ENCODE peak calls at places on chromosomes 1 and 21, in ten cellular contexts. M is IMR-90, K is breast epithelium, L is A549, J is tibial nerve, D is NB4, X is uterus, G is spleen, I is ovary, A is endothelial cell of umbilical vein. C is an unnamed sample.

GRCh38 chr1:237799762-237800474 is 90.8 kb downstream of the ZP4 start:
- DNase-seq in K (no peak), G (no peak), L (peak), X (no peak), I (no peak), A (no peak), D (peak), M (peak), J (no peak), C (peak)

GRCh38 chr1:53326598-53327182 is 1.2 kb downstream of the LRP8 start:
- DNase-seq in M (no peak), G (peak), X (no peak), I (peak), D (peak), J (no peak), A (peak), L (peak), K (no peak), C (no peak)

GRCh38 chr1:114340906-114341698 is 169.9 kb downstream of the TRIM33 start:
- DNase-seq in K (no peak), A (no peak), X (no peak), L (no peak), G (no peak), J (no peak), I (no peak), M (no peak), D (no peak), C (no peak)

GRCh38 chr1:212827831-212828278 is 19.6 kb downstream of the SPATA45 start:
- DNase-seq in X (no peak), A (no peak), J (no peak), M (no peak), L (no peak), D (no peak), K (no peak), G (no peak), I (no peak), C (no peak)

GRCh38 chr21:16196521-16197208 is 466.9 kb downstream of the USP25 start:
- DNase-seq in G (no peak), L (no peak), A (peak), X (no peak), I (no peak), J (no peak), D (peak), M (no peak), K (no peak), C (no peak)

GRCh38 chr1:204507317-204508105 is 8.7 kb upstream of the MDM4 start:
- DNase-seq in D (peak), M (peak), I (peak), G (no peak), A (peak), K (no peak), X (peak), L (peak), J (no peak), C (peak)

GRCh38 chr21:39175154-39175553 is 8.1 kb downstream of the PSMG1 start:
- DNase-seq in J (no peak), I (no peak), D (peak), K (no peak), X (no peak), G (no peak), M (peak), L (no peak), A (peak), C (no peak)

GRCh38 chr1:34858901-34859441 is 578 bp downstream of the SMIM12 start:
- DNase-seq in D (no peak), K (no peak), L (peak), J (no peak), A (peak), M (peak), I (peak), X (no peak), G (peak), C (peak)

GRCh38 chr21:43191971-43192370 is 23.2 kb downstream of the CRYAA start:
- DNase-seq in L (no peak), J (peak), I (no peak), K (no peak), M (no peak), D (no peak), X (no peak), G (no peak), A (no peak), C (peak)

GRCh38 chr1:192235127-192235526 is 76.9 kb downstream of the RGS18 start:
- DNase-seq in A (no peak), J (no peak), I (no peak), G (no peak), D (peak), K (no peak), M (peak), X (no peak), L (no peak), C (no peak)

GRCh38 chr1:151949371-151950193 is 40.3 kb upstream of the THEM4 start:
- DNase-seq in A (no peak), L (no peak), J (no peak), X (no peak), M (no peak), D (no peak), K (no peak), G (no peak), I (no peak), C (peak)

GRCh38 chr1:216765346-216766300 is 42.4 kb upstream of the ESRRG start:
- DNase-seq in K (no peak), J (no peak), M (no peak), X (no peak), D (no peak), A (no peak), I (no peak), L (no peak), G (no peak), C (no peak)

DNA sequence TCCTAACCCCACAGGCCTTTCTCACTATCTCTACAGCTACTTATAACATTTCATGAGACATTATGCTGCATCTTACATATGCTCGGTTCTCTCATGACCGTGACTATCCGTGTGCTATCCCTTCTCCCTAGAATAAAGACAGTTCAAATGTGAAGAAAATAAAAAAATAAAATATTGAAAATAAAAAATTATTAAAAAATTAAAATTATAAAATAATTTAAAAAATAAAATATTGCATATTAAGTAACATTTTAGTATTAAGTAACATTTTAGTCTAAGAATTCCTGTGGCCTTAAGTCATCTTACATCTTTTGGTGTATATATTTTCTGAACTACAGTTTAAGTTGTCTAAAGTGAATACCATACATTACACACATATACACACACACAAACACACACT is 415.5 kb downstream of the DPYD start:
- DNase-seq in M (no peak), J (no peak), K (no peak), D (no peak), I (no peak), G (no peak), A (no peak), L (no peak), X (no peak), C (no peak)
- TF ChIP-seq CTCF in M (no peak), J (no peak), K (no peak), D (no peak), I (no peak), G (no peak), A (no peak), L (no peak), X (no peak), C (no peak)

GRCh38 chr1:9371391-9371935 is 78.8 kb downstream of the SPSB1 start:
- DNase-seq in X (peak), L (no peak), K (peak), M (peak), G (no peak), D (no peak), I (peak), J (peak), A (peak), C (no peak)
- TF ChIP-seq POLR2A in X (no peak), L (no peak), K (no peak), M (no peak), G (no peak), D (no peak), I (no peak), J (no peak), A (no peak), C (no peak)

DNA sequence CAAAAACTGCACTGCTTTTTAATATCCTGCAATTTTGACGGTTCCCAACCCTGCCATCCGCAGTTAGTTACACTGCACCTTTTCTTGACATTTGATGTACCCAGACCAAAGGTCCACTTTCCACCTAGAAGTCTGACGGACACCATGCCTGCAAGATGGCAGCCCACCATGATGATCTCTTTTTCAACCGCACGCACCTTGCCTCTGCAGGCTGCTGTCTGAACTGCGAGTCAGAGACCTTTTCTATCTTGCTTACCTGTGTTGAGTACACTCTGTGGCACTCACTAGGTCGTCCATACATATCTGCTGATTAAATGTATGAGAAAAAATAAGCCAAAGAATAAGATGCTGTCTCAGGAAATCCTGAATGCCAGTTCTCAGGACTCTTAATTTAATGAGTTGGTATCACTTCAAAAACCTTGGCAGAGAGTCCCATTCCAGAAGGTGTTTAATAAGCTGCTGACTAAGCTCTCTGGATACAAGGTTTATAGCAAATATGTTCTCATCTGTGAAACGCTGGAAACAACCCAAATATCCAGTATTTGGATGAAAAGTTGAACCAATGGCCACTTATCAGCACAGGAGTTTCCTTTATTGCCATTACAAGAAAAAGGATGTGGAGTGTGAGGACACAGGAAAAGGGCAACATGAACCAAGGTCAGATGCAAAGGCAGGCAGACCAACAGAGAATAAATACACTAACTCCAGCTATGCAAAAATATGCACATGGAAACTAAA is 37.9 kb downstream of the GNG12 start:
- DNase-seq in J (no peak), A (peak), D (no peak), M (no peak), G (no peak), I (no peak), K (no peak), L (no peak), X (no peak), C (no peak)
- TF ChIP-seq CTCF in J (no peak), A (no peak), D (no peak), M (no peak), G (no peak), I (no peak), K (no peak), L (no peak), X (no peak), C (no peak)

GRCh38 chr21:34889537-34890257 is 159.4 kb downstream of the RUNX1 start:
- DNase-seq in G (peak), K (peak), D (peak), X (peak), A (peak), M (peak), J (peak), I (peak), L (peak), C (peak)

GRCh38 chr21:34890258-34890723 is 158.8 kb downstream of the RUNX1 start:
- DNase-seq in M (no peak), I (no peak), A (no peak), X (no peak), D (no peak), J (no peak), K (no peak), L (no peak), G (no peak), C (no peak)

GRCh38 chr21:34887729-34888568 is 161.2 kb downstream of the RUNX1 start:
- DNase-seq in D (peak), I (peak), G (peak), J (peak), M (peak), L (peak), X (peak), A (peak), K (peak), C (peak)

GRCh38 chr21:34889287-34889536 is 159.9 kb downstream of the RUNX1 start:
- DNase-seq in A (peak), M (peak), X (peak), G (peak), D (no peak), L (no peak), K (no peak), I (peak), J (no peak), C (no peak)

DNA sequence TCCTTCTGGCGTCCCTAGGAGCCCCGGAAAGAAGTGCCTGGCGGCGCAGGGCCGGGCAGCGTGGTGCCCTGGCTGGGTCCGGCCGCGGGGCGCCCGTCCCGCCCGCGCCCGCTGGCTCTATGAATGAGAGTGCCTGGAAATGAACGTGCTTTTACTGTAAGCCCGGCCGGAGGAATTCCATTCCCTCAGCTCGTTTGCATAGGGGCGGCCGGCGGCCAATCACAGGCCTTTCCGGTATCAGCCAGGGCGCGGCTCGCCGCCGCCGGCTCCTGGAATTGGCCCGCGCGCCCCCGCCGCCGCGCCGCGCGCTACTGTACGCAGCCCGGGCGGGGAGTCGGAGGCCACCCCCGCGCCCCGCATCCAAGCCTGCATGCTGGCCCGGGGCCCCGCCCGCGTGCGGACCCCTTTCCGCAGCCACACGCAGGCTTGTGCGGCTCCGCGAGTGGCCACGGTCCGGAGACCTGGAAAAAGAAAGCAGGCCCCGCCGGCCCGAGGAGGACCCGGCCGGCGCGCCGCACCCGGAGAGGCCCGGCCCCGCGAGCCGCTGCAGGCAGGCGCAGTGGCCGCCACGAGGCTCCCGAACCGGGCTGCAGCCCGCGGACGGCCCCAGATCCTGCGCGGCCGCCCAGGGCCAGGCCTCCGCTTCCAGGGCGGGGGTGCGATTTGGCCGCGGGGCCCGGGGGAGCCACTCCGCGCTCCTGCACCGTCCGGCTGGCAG is 160.4 kb downstream of the RUNX1 start:
- DNase-seq in A (peak), G (peak), M (peak), L (peak), D (peak), J (peak), K (peak), I (peak), X (peak), C (peak)
- TF ChIP-seq POLR2A in A (peak), G (peak), M (peak), L (peak), D (peak), J (peak), K (peak), I (peak), X (peak), C (peak)

GRCh38 chr21:28899744-28900143 is 92.9 kb downstream of the LTN1 start:
- DNase-seq in L (no peak), D (no peak), I (no peak), K (no peak), M (peak), A (no peak), X (no peak), G (no peak), J (no peak), C (no peak)
- TF ChIP-seq CTCF in L (no peak), D (no peak), I (no peak), K (no peak), M (no peak), A (no peak), X (no peak), G (no peak), J (no peak), C (no peak)

DNA sequence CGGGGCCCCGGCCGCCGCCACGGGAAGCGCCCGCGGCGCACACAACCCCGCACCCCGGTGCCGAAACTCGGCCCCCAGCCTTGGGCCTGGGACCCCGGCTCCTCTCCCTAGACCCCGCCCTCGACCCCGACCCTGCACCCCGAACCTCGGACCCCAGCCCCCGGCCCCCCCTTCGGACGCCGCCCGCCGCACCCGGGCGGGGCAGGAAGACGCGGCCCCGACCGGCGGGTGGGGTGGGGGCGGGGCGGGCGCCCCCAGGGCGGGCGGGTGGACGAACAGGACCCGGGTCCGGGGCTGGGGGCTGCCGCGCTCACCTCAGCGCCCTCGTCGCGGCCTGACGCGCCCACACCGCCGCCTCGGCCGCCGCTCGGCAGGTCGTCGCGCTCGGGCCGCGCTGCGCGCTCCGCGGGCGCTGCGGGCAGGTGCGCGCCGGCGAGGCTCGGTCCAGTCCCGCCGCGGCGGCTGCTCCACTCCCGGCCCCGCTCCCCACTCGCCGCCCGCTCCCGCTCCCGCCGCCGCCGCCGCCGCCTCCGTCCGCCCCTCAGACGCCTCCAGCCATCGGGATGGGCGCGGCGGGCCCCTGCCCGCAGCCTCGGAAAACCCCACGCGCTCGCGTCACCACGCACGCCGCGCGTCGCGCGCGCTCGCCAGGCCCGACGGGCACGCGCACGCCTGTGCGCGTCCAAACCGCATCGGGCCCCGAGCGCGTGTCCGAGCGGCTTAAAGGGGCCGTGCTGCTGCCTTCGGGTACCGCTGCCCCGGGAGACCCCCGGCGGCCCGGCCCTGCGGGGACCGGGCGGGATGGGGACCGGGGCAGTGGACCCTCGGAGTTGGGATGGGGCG is at the start of gene GNB1:
- DNase-seq in L (peak), I (peak), A (peak), M (peak), J (peak), D (peak), K (peak), X (peak), G (peak), C (peak)
- TF ChIP-seq POLR2A in L (peak), I (peak), A (no peak), M (peak), J (peak), D (peak), K (no peak), X (peak), G (peak), C (peak)

C was measured in adrenal gland.